ENCODE peak calls at places on chromosomes 12 and 14, in seven cellular contexts. H, L, U, D, I, C and V are unnamed samples.

GRCh38 chr14:21023817-21024667 is 819 bp downstream of the NDRG2 start:
- DNase-seq in I (no peak), H (no peak), C (peak; percentile 71), U (no peak), D (no peak), L (no peak), V (no peak)

GRCh38 chr12:46224401-46224800 is 44.4 kb downstream of the SLC38A1 start:
- DNase-seq in D (no peak), I (no peak), H (no peak), U (no peak), C (no peak), L (no peak), V (no peak)

GRCh38 chr14:54148251-54148650 is 191.6 kb upstream of the BMP4 start:
- DNase-seq in H (no peak), L (no peak), D (no peak), I (no peak), U (no peak), C (no peak), V (no peak)

GRCh38 chr14:103259184-103259583 is 74.9 kb upstream of the EIF5 start:
- DNase-seq in I (no peak), C (no peak), U (no peak), L (no peak), H (no peak), D (no peak), V (no peak)

GRCh38 chr14:73267474-73267873 is 30.2 kb downstream of the PAPLN start:
- DNase-seq in I (no peak), D (no peak), L (no peak), U (no peak), H (no peak), C (no peak), V (no peak)

GRCh38 chr12:18998343-18999270 is 130.9 kb upstream of the PLEKHA5 start:
- DNase-seq in U (no peak), L (no peak), H (no peak), C (no peak), I (peak; percentile 96), D (no peak), V (no peak)

GRCh38 chr14:70018713-70019201 is 139.5 kb downstream of the SMOC1 start:
- DNase-seq in L (no peak), H (no peak), I (no peak), C (no peak), D (no peak), U (peak; percentile 55), V (peak; percentile 71)

GRCh38 chr12:19752712-19753111 is 313.4 kb downstream of the AEBP2 start:
- DNase-seq in U (no peak), D (no peak), I (no peak), C (no peak), H (no peak), L (no peak), V (no peak)

GRCh38 chr14:60183724-60184596 is 18.8 kb upstream of the DHRS7 start:
- DNase-seq in D (peak; percentile 36), H (no peak), I (peak; percentile 82), L (no peak), U (peak; percentile 49), C (no peak), V (no peak)

GRCh38 chr14:32662234-32662633 is 276.4 kb upstream of the NPAS3 start:
- DNase-seq in I (peak; percentile 18), U (no peak), C (no peak), D (no peak), H (no peak), L (no peak), V (no peak)

GRCh38 chr14:74545386-74545785 is 51.8 kb downstream of the ISCA2 start:
- DNase-seq in D (no peak), U (no peak), C (no peak), H (no peak), L (no peak), I (no peak), V (no peak)

GRCh38 chr14:76964695-76965094 is 63.8 kb downstream of the IRF2BPL start:
- DNase-seq in L (no peak), C (no peak), I (no peak), U (no peak), H (no peak), D (no peak), V (no peak)

GRCh38 chr14:20631023-20631820 is 10.3 kb downstream of the OR6S1 start:
- DNase-seq in U (peak; percentile 29), I (peak; percentile 66), D (peak; percentile 18), L (peak; percentile 16), C (no peak), H (no peak), V (no peak)

GRCh38 chr14:105881021-105881930 is 354.9 kb downstream of the TMEM121 start:
- DNase-seq in D (no peak), C (peak; percentile 65), U (no peak), H (no peak), I (no peak), L (no peak), V (peak; percentile 74)

GRCh38 chr14:64210211-64210610 is 84.0 kb downstream of the ESR2 start:
- DNase-seq in C (no peak), L (no peak), H (no peak), U (no peak), D (no peak), I (no peak), V (peak; percentile 69)

GRCh38 chr12:6346942-6347341 is 5.1 kb upstream of the TNFRSF1A start:
- DNase-seq in C (no peak), H (no peak), L (no peak), I (no peak), U (no peak), D (no peak), V (no peak)

GRCh38 chr14:77574446-77575125 is 41.9 kb downstream of the SPTLC2 start:
- DNase-seq in U (no peak), C (no peak), D (no peak), L (no peak), I (no peak), H (no peak), V (no peak)

GRCh38 chr12:52291267-52291935 is at the start of gene KRT81:
- DNase-seq in C (peak; percentile 52), H (no peak), L (no peak), U (no peak), I (no peak), D (no peak), V (peak; percentile 29)

GRCh38 chr14:104799657-104800599 is 973 bp upstream of the ZBTB42 start:
- DNase-seq in H (no peak), D (peak; percentile 64), U (peak; percentile 59), C (peak; percentile 89), L (peak; percentile 63), I (peak; percentile 79), V (peak; percentile 91)

GRCh38 chr12:105291531-105291930 is 39.0 kb upstream of the C12orf75 start:
- DNase-seq in H (no peak), D (no peak), U (no peak), C (no peak), L (no peak), I (no peak), V (no peak)

GRCh38 chr14:91143862-91144261 is 30.0 kb downstream of the DGLUCY start:
- DNase-seq in C (peak; percentile 79), D (no peak), I (no peak), U (no peak), L (no peak), H (no peak), V (no peak)

GRCh38 chr14:80996049-80996901 is 40.9 kb downstream of the TSHR start:
- DNase-seq in L (no peak), U (peak; percentile 55), I (peak; percentile 87), D (peak; percentile 67), C (no peak), H (no peak), V (no peak)

GRCh38 chr12:105992849-105993740 is 145.7 kb downstream of the NUAK1 start:
- DNase-seq in C (no peak), H (no peak), D (no peak), I (no peak), U (no peak), L (no peak), V (no peak)

GRCh38 chr14:75301666-75302325 is 23.2 kb downstream of the FOS start:
- DNase-seq in I (no peak), L (no peak), C (peak; percentile 79), U (peak; percentile 69), D (no peak), H (no peak), V (no peak)

GRCh38 chr12:47964102-47964723 is 817 bp downstream of the TMEM106C start:
- DNase-seq in H (no peak), I (peak; percentile 42), U (no peak), D (no peak), L (no peak), C (no peak), V (no peak)

GRCh38 chr12:109621864-109622485 is 48.4 kb downstream of the MVK start:
- DNase-seq in U (no peak), H (no peak), D (no peak), C (no peak), L (no peak), I (no peak), V (no peak)

GRCh38 chr12:27009926-27010325 is 4.3 kb downstream of the TM7SF3 start:
- DNase-seq in L (no peak), U (no peak), C (no peak), H (no peak), I (peak; percentile 49), D (no peak), V (no peak)

GRCh38 chr12:95789126-95790024 is 1.2 kb downstream of the NTN4 start:
- DNase-seq in D (no peak), H (no peak), C (no peak), I (peak; percentile 42), U (no peak), L (no peak), V (no peak)

GRCh38 chr12:111753144-111753881 is 13.4 kb upstream of the ALDH2 start:
- DNase-seq in H (no peak), I (peak; percentile 54), D (peak; percentile 73), U (peak; percentile 52), C (no peak), L (no peak), V (peak; percentile 82)

GRCh38 chr12:9668141-9669018 is 1.1 kb upstream of the CLEC2D start:
- DNase-seq in H (no peak), I (peak; percentile 13), D (no peak), L (no peak), C (no peak), U (no peak), V (no peak)

GRCh38 chr12:117662620-117663395 is 301.4 kb upstream of the NOS1 start:
- DNase-seq in U (no peak), L (no peak), H (no peak), C (no peak), D (no peak), I (no peak), V (no peak)

GRCh38 chr12:68080577-68080976 is 79.0 kb downstream of the IFNG start:
- DNase-seq in D (no peak), L (no peak), U (no peak), I (no peak), C (no peak), H (peak; percentile 56), V (no peak)

GRCh38 chr14:29930283-29930682 is 2.6 kb upstream of the PRKD1 start:
- DNase-seq in H (no peak), U (no peak), I (peak; percentile 76), D (no peak), C (no peak), L (no peak), V (no peak)